ENCODE peak calls at places on chromosomes 3 and 15, in ten cellular contexts. One of them, this sample, is unnamed.

GRCh38 chr3:30583973-30584372 is 22.4 kb upstream of the TGFBR2 start:
- DNase-seq in CD8-positive, alpha-beta memory T cell: no peak
- DNase-seq in stimulated activated CD8-positive, alpha-beta memory T cell treated with anti-CD3 and anti-CD28 coated beads, Interleukin-4, amount 100 ng/mL, for 48 hours: no peak
- DNase-seq in neural crest cell: no peak
- DNase-seq in NCI-H1930: no peak
- DNase-seq in brain microvascular endothelial cell: no peak
- DNase-seq in activated T-cell treated with anti-CD3 and anti-CD28 coated beads, Interleukin-2, amount 50 U/mL, for 72 hours: no peak
- DNase-seq in T-helper 1 cell: no peak
- DNase-seq in left ventricle myocardium inferior: no peak
- DNase-seq in T1000: no peak
- DNase-seq in this sample: no peak

GRCh38 chr15:100284701-100285100 is 57.1 kb downstream of the ADAMTS17 start:
- DNase-seq in CD8-positive, alpha-beta memory T cell: no peak
- DNase-seq in stimulated activated CD8-positive, alpha-beta memory T cell treated with anti-CD3 and anti-CD28 coated beads, Interleukin-4, amount 100 ng/mL, for 48 hours: no peak
- DNase-seq in neural crest cell: no peak
- DNase-seq in NCI-H1930: no peak
- DNase-seq in brain microvascular endothelial cell: no peak
- DNase-seq in activated T-cell treated with anti-CD3 and anti-CD28 coated beads, Interleukin-2, amount 50 U/mL, for 72 hours: no peak
- DNase-seq in T-helper 1 cell: no peak
- DNase-seq in left ventricle myocardium inferior: peak
- DNase-seq in T1000: no peak
- DNase-seq in this sample: no peak

GRCh38 chr3:39752019-39752637 is 57.3 kb upstream of the MYRIP start:
- DNase-seq in CD8-positive, alpha-beta memory T cell: no peak
- DNase-seq in stimulated activated CD8-positive, alpha-beta memory T cell treated with anti-CD3 and anti-CD28 coated beads, Interleukin-4, amount 100 ng/mL, for 48 hours: no peak
- DNase-seq in neural crest cell: no peak
- DNase-seq in NCI-H1930: no peak
- DNase-seq in brain microvascular endothelial cell: no peak
- DNase-seq in activated T-cell treated with anti-CD3 and anti-CD28 coated beads, Interleukin-2, amount 50 U/mL, for 72 hours: no peak
- DNase-seq in T-helper 1 cell: no peak
- DNase-seq in left ventricle myocardium inferior: no peak
- DNase-seq in T1000: no peak
- DNase-seq in this sample: no peak

GRCh38 chr3:31285808-31286486 is 246.8 kb upstream of the STT3B start:
- DNase-seq in CD8-positive, alpha-beta memory T cell: no peak
- DNase-seq in stimulated activated CD8-positive, alpha-beta memory T cell treated with anti-CD3 and anti-CD28 coated beads, Interleukin-4, amount 100 ng/mL, for 48 hours: no peak
- DNase-seq in neural crest cell: no peak
- DNase-seq in NCI-H1930: no peak
- DNase-seq in brain microvascular endothelial cell: no peak
- DNase-seq in activated T-cell treated with anti-CD3 and anti-CD28 coated beads, Interleukin-2, amount 50 U/mL, for 72 hours: no peak
- DNase-seq in T-helper 1 cell: no peak
- DNase-seq in left ventricle myocardium inferior: no peak
- DNase-seq in T1000: no peak
- DNase-seq in this sample: no peak

GRCh38 chr3:166123576-166123975 is 286.4 kb upstream of the BCHE start:
- DNase-seq in CD8-positive, alpha-beta memory T cell: no peak
- DNase-seq in stimulated activated CD8-positive, alpha-beta memory T cell treated with anti-CD3 and anti-CD28 coated beads, Interleukin-4, amount 100 ng/mL, for 48 hours: no peak
- DNase-seq in neural crest cell: no peak
- DNase-seq in NCI-H1930: no peak
- DNase-seq in brain microvascular endothelial cell: no peak
- DNase-seq in activated T-cell treated with anti-CD3 and anti-CD28 coated beads, Interleukin-2, amount 50 U/mL, for 72 hours: no peak
- DNase-seq in T-helper 1 cell: no peak
- DNase-seq in left ventricle myocardium inferior: no peak
- DNase-seq in T1000: no peak
- DNase-seq in this sample: no peak

GRCh38 chr3:73623316-73623715 is 1.4 kb downstream of the PDZRN3 start:
- DNase-seq in CD8-positive, alpha-beta memory T cell: no peak
- DNase-seq in stimulated activated CD8-positive, alpha-beta memory T cell treated with anti-CD3 and anti-CD28 coated beads, Interleukin-4, amount 100 ng/mL, for 48 hours: no peak
- DNase-seq in neural crest cell: no peak
- DNase-seq in NCI-H1930: no peak
- DNase-seq in brain microvascular endothelial cell: no peak
- DNase-seq in activated T-cell treated with anti-CD3 and anti-CD28 coated beads, Interleukin-2, amount 50 U/mL, for 72 hours: no peak
- DNase-seq in T-helper 1 cell: no peak
- DNase-seq in left ventricle myocardium inferior: peak
- DNase-seq in T1000: no peak
- DNase-seq in this sample: no peak

GRCh38 chr15:92958105-92958504 is 58.0 kb downstream of the CHD2 start:
- DNase-seq in CD8-positive, alpha-beta memory T cell: peak
- DNase-seq in stimulated activated CD8-positive, alpha-beta memory T cell treated with anti-CD3 and anti-CD28 coated beads, Interleukin-4, amount 100 ng/mL, for 48 hours: peak
- DNase-seq in neural crest cell: no peak
- DNase-seq in NCI-H1930: peak
- DNase-seq in brain microvascular endothelial cell: peak
- DNase-seq in activated T-cell treated with anti-CD3 and anti-CD28 coated beads, Interleukin-2, amount 50 U/mL, for 72 hours: peak
- DNase-seq in T-helper 1 cell: no peak
- DNase-seq in left ventricle myocardium inferior: no peak
- DNase-seq in T1000: no peak
- DNase-seq in this sample: no peak

GRCh38 chr15:43102181-43102580 is 3.7 kb downstream of the UBR1 start:
- DNase-seq in CD8-positive, alpha-beta memory T cell: no peak
- DNase-seq in stimulated activated CD8-positive, alpha-beta memory T cell treated with anti-CD3 and anti-CD28 coated beads, Interleukin-4, amount 100 ng/mL, for 48 hours: no peak
- DNase-seq in neural crest cell: no peak
- DNase-seq in NCI-H1930: no peak
- DNase-seq in brain microvascular endothelial cell: no peak
- DNase-seq in activated T-cell treated with anti-CD3 and anti-CD28 coated beads, Interleukin-2, amount 50 U/mL, for 72 hours: no peak
- DNase-seq in T-helper 1 cell: no peak
- DNase-seq in left ventricle myocardium inferior: no peak
- DNase-seq in T1000: no peak
- DNase-seq in this sample: no peak

GRCh38 chr15:74382004-74382816 is 14.8 kb upstream of the CYP11A1 start:
- DNase-seq in CD8-positive, alpha-beta memory T cell: peak
- DNase-seq in stimulated activated CD8-positive, alpha-beta memory T cell treated with anti-CD3 and anti-CD28 coated beads, Interleukin-4, amount 100 ng/mL, for 48 hours: peak
- DNase-seq in neural crest cell: peak
- DNase-seq in NCI-H1930: peak
- DNase-seq in brain microvascular endothelial cell: peak
- DNase-seq in activated T-cell treated with anti-CD3 and anti-CD28 coated beads, Interleukin-2, amount 50 U/mL, for 72 hours: peak
- DNase-seq in T-helper 1 cell: peak
- DNase-seq in left ventricle myocardium inferior: peak
- DNase-seq in T1000: peak
- DNase-seq in this sample: peak

GRCh38 chr15:88654430-88655102 is 15.8 kb downstream of the ISG20 start:
- DNase-seq in CD8-positive, alpha-beta memory T cell: no peak
- DNase-seq in stimulated activated CD8-positive, alpha-beta memory T cell treated with anti-CD3 and anti-CD28 coated beads, Interleukin-4, amount 100 ng/mL, for 48 hours: no peak
- DNase-seq in neural crest cell: no peak
- DNase-seq in NCI-H1930: no peak
- DNase-seq in brain microvascular endothelial cell: no peak
- DNase-seq in activated T-cell treated with anti-CD3 and anti-CD28 coated beads, Interleukin-2, amount 50 U/mL, for 72 hours: no peak
- DNase-seq in T-helper 1 cell: no peak
- DNase-seq in left ventricle myocardium inferior: no peak
- DNase-seq in T1000: no peak
- DNase-seq in this sample: no peak

GRCh38 chr3:32973982-32974381 is 22.5 kb downstream of the CCR4 start:
- DNase-seq in CD8-positive, alpha-beta memory T cell: no peak
- DNase-seq in stimulated activated CD8-positive, alpha-beta memory T cell treated with anti-CD3 and anti-CD28 coated beads, Interleukin-4, amount 100 ng/mL, for 48 hours: peak
- DNase-seq in neural crest cell: no peak
- DNase-seq in NCI-H1930: no peak
- DNase-seq in brain microvascular endothelial cell: peak
- DNase-seq in activated T-cell treated with anti-CD3 and anti-CD28 coated beads, Interleukin-2, amount 50 U/mL, for 72 hours: peak
- DNase-seq in T-helper 1 cell: no peak
- DNase-seq in left ventricle myocardium inferior: no peak
- DNase-seq in T1000: no peak
- DNase-seq in this sample: no peak

GRCh38 chr3:12447075-12447474 is 37.2 kb upstream of the TSEN2 start:
- DNase-seq in CD8-positive, alpha-beta memory T cell: no peak
- DNase-seq in stimulated activated CD8-positive, alpha-beta memory T cell treated with anti-CD3 and anti-CD28 coated beads, Interleukin-4, amount 100 ng/mL, for 48 hours: no peak
- DNase-seq in neural crest cell: no peak
- DNase-seq in NCI-H1930: no peak
- DNase-seq in brain microvascular endothelial cell: no peak
- DNase-seq in activated T-cell treated with anti-CD3 and anti-CD28 coated beads, Interleukin-2, amount 50 U/mL, for 72 hours: no peak
- DNase-seq in T-helper 1 cell: no peak
- DNase-seq in left ventricle myocardium inferior: no peak
- DNase-seq in T1000: no peak
- DNase-seq in this sample: no peak

GRCh38 chr3:36543276-36543997 is 163.1 kb downstream of the STAC start:
- DNase-seq in CD8-positive, alpha-beta memory T cell: no peak
- DNase-seq in stimulated activated CD8-positive, alpha-beta memory T cell treated with anti-CD3 and anti-CD28 coated beads, Interleukin-4, amount 100 ng/mL, for 48 hours: no peak
- DNase-seq in neural crest cell: no peak
- DNase-seq in NCI-H1930: no peak
- DNase-seq in brain microvascular endothelial cell: no peak
- DNase-seq in activated T-cell treated with anti-CD3 and anti-CD28 coated beads, Interleukin-2, amount 50 U/mL, for 72 hours: no peak
- DNase-seq in T-helper 1 cell: no peak
- DNase-seq in left ventricle myocardium inferior: no peak
- DNase-seq in T1000: no peak
- DNase-seq in this sample: peak

GRCh38 chr15:29456255-29456654 is 186.6 kb upstream of the NSMCE3 start:
- DNase-seq in CD8-positive, alpha-beta memory T cell: no peak
- DNase-seq in stimulated activated CD8-positive, alpha-beta memory T cell treated with anti-CD3 and anti-CD28 coated beads, Interleukin-4, amount 100 ng/mL, for 48 hours: no peak
- DNase-seq in neural crest cell: no peak
- DNase-seq in NCI-H1930: no peak
- DNase-seq in brain microvascular endothelial cell: no peak
- DNase-seq in activated T-cell treated with anti-CD3 and anti-CD28 coated beads, Interleukin-2, amount 50 U/mL, for 72 hours: no peak
- DNase-seq in T-helper 1 cell: no peak
- DNase-seq in left ventricle myocardium inferior: no peak
- DNase-seq in T1000: no peak
- DNase-seq in this sample: no peak

GRCh38 chr3:13119471-13120220 is 46.4 kb upstream of the IQSEC1 start:
- DNase-seq in CD8-positive, alpha-beta memory T cell: no peak
- DNase-seq in stimulated activated CD8-positive, alpha-beta memory T cell treated with anti-CD3 and anti-CD28 coated beads, Interleukin-4, amount 100 ng/mL, for 48 hours: no peak
- DNase-seq in neural crest cell: no peak
- DNase-seq in NCI-H1930: no peak
- DNase-seq in brain microvascular endothelial cell: no peak
- DNase-seq in activated T-cell treated with anti-CD3 and anti-CD28 coated beads, Interleukin-2, amount 50 U/mL, for 72 hours: no peak
- DNase-seq in T-helper 1 cell: no peak
- DNase-seq in left ventricle myocardium inferior: no peak
- DNase-seq in T1000: no peak
- DNase-seq in this sample: no peak

GRCh38 chr3:162777118-162777517 is 1280.5 kb downstream of the OTOL1 start:
- DNase-seq in CD8-positive, alpha-beta memory T cell: no peak
- DNase-seq in stimulated activated CD8-positive, alpha-beta memory T cell treated with anti-CD3 and anti-CD28 coated beads, Interleukin-4, amount 100 ng/mL, for 48 hours: no peak
- DNase-seq in neural crest cell: no peak
- DNase-seq in NCI-H1930: no peak
- DNase-seq in brain microvascular endothelial cell: no peak
- DNase-seq in activated T-cell treated with anti-CD3 and anti-CD28 coated beads, Interleukin-2, amount 50 U/mL, for 72 hours: no peak
- DNase-seq in T-helper 1 cell: no peak
- DNase-seq in left ventricle myocardium inferior: no peak
- DNase-seq in T1000: no peak
- DNase-seq in this sample: no peak

GRCh38 chr3:194279701-194280360 is 71.3 kb downstream of the CPN2 start:
- DNase-seq in CD8-positive, alpha-beta memory T cell: no peak
- DNase-seq in stimulated activated CD8-positive, alpha-beta memory T cell treated with anti-CD3 and anti-CD28 coated beads, Interleukin-4, amount 100 ng/mL, for 48 hours: no peak
- DNase-seq in neural crest cell: no peak
- DNase-seq in NCI-H1930: no peak
- DNase-seq in brain microvascular endothelial cell: no peak
- DNase-seq in activated T-cell treated with anti-CD3 and anti-CD28 coated beads, Interleukin-2, amount 50 U/mL, for 72 hours: no peak
- DNase-seq in T-helper 1 cell: no peak
- DNase-seq in left ventricle myocardium inferior: no peak
- DNase-seq in T1000: no peak
- DNase-seq in this sample: no peak

GRCh38 chr3:46496745-46497555 is 826 bp upstream of the RTP3 start:
- DNase-seq in CD8-positive, alpha-beta memory T cell: peak
- DNase-seq in stimulated activated CD8-positive, alpha-beta memory T cell treated with anti-CD3 and anti-CD28 coated beads, Interleukin-4, amount 100 ng/mL, for 48 hours: peak
- DNase-seq in neural crest cell: no peak
- DNase-seq in NCI-H1930: no peak
- DNase-seq in brain microvascular endothelial cell: no peak
- DNase-seq in activated T-cell treated with anti-CD3 and anti-CD28 coated beads, Interleukin-2, amount 50 U/mL, for 72 hours: peak
- DNase-seq in T-helper 1 cell: no peak
- DNase-seq in left ventricle myocardium inferior: no peak
- DNase-seq in T1000: no peak
- DNase-seq in this sample: no peak

GRCh38 chr3:37996785-37997301 is 6.3 kb downstream of the VILL start:
- DNase-seq in CD8-positive, alpha-beta memory T cell: peak
- DNase-seq in stimulated activated CD8-positive, alpha-beta memory T cell treated with anti-CD3 and anti-CD28 coated beads, Interleukin-4, amount 100 ng/mL, for 48 hours: peak
- DNase-seq in neural crest cell: peak
- DNase-seq in NCI-H1930: peak
- DNase-seq in brain microvascular endothelial cell: peak
- DNase-seq in activated T-cell treated with anti-CD3 and anti-CD28 coated beads, Interleukin-2, amount 50 U/mL, for 72 hours: peak
- DNase-seq in T-helper 1 cell: peak
- DNase-seq in left ventricle myocardium inferior: peak
- DNase-seq in T1000: peak
- DNase-seq in this sample: peak

GRCh38 chr3:187678869-187679268 is 8.7 kb upstream of the SST start:
- DNase-seq in CD8-positive, alpha-beta memory T cell: no peak
- DNase-seq in stimulated activated CD8-positive, alpha-beta memory T cell treated with anti-CD3 and anti-CD28 coated beads, Interleukin-4, amount 100 ng/mL, for 48 hours: peak
- DNase-seq in neural crest cell: peak
- DNase-seq in NCI-H1930: peak
- DNase-seq in brain microvascular endothelial cell: peak
- DNase-seq in activated T-cell treated with anti-CD3 and anti-CD28 coated beads, Interleukin-2, amount 50 U/mL, for 72 hours: peak
- DNase-seq in T-helper 1 cell: no peak
- DNase-seq in left ventricle myocardium inferior: no peak
- DNase-seq in T1000: peak
- DNase-seq in this sample: peak

GRCh38 chr15:85381850-85382751 is 1.7 kb downstream of the AKAP13 start:
- DNase-seq in CD8-positive, alpha-beta memory T cell: no peak
- DNase-seq in stimulated activated CD8-positive, alpha-beta memory T cell treated with anti-CD3 and anti-CD28 coated beads, Interleukin-4, amount 100 ng/mL, for 48 hours: no peak
- DNase-seq in neural crest cell: no peak
- DNase-seq in NCI-H1930: no peak
- DNase-seq in brain microvascular endothelial cell: no peak
- DNase-seq in activated T-cell treated with anti-CD3 and anti-CD28 coated beads, Interleukin-2, amount 50 U/mL, for 72 hours: no peak
- DNase-seq in T-helper 1 cell: no peak
- DNase-seq in left ventricle myocardium inferior: no peak
- DNase-seq in T1000: no peak
- DNase-seq in this sample: no peak

GRCh38 chr3:189232790-189233189 is 61.0 kb downstream of the TPRG1 start:
- DNase-seq in CD8-positive, alpha-beta memory T cell: no peak
- DNase-seq in stimulated activated CD8-positive, alpha-beta memory T cell treated with anti-CD3 and anti-CD28 coated beads, Interleukin-4, amount 100 ng/mL, for 48 hours: no peak
- DNase-seq in neural crest cell: no peak
- DNase-seq in NCI-H1930: no peak
- DNase-seq in brain microvascular endothelial cell: no peak
- DNase-seq in activated T-cell treated with anti-CD3 and anti-CD28 coated beads, Interleukin-2, amount 50 U/mL, for 72 hours: no peak
- DNase-seq in T-helper 1 cell: no peak
- DNase-seq in left ventricle myocardium inferior: no peak
- DNase-seq in T1000: no peak
- DNase-seq in this sample: peak

GRCh38 chr15:33211409-33211808 is 16.9 kb upstream of the FMN1 start:
- DNase-seq in CD8-positive, alpha-beta memory T cell: no peak
- DNase-seq in stimulated activated CD8-positive, alpha-beta memory T cell treated with anti-CD3 and anti-CD28 coated beads, Interleukin-4, amount 100 ng/mL, for 48 hours: no peak
- DNase-seq in neural crest cell: no peak
- DNase-seq in NCI-H1930: peak
- DNase-seq in brain microvascular endothelial cell: no peak
- DNase-seq in activated T-cell treated with anti-CD3 and anti-CD28 coated beads, Interleukin-2, amount 50 U/mL, for 72 hours: no peak
- DNase-seq in T-helper 1 cell: no peak
- DNase-seq in left ventricle myocardium inferior: no peak
- DNase-seq in T1000: no peak
- DNase-seq in this sample: no peak

GRCh38 chr3:57555316-57555715 is 758 bp upstream of the PDE12 start:
- DNase-seq in CD8-positive, alpha-beta memory T cell: no peak
- DNase-seq in stimulated activated CD8-positive, alpha-beta memory T cell treated with anti-CD3 and anti-CD28 coated beads, Interleukin-4, amount 100 ng/mL, for 48 hours: no peak
- DNase-seq in neural crest cell: no peak
- DNase-seq in NCI-H1930: no peak
- DNase-seq in brain microvascular endothelial cell: no peak
- DNase-seq in activated T-cell treated with anti-CD3 and anti-CD28 coated beads, Interleukin-2, amount 50 U/mL, for 72 hours: no peak
- DNase-seq in T-helper 1 cell: no peak
- DNase-seq in left ventricle myocardium inferior: no peak
- DNase-seq in T1000: no peak
- DNase-seq in this sample: no peak

GRCh38 chr15:40398413-40398873 is 7.2 kb upstream of the IVD start:
- DNase-seq in CD8-positive, alpha-beta memory T cell: no peak
- DNase-seq in stimulated activated CD8-positive, alpha-beta memory T cell treated with anti-CD3 and anti-CD28 coated beads, Interleukin-4, amount 100 ng/mL, for 48 hours: no peak
- DNase-seq in neural crest cell: no peak
- DNase-seq in NCI-H1930: no peak
- DNase-seq in brain microvascular endothelial cell: no peak
- DNase-seq in activated T-cell treated with anti-CD3 and anti-CD28 coated beads, Interleukin-2, amount 50 U/mL, for 72 hours: no peak
- DNase-seq in T-helper 1 cell: no peak
- DNase-seq in left ventricle myocardium inferior: no peak
- DNase-seq in T1000: no peak
- DNase-seq in this sample: no peak

GRCh38 chr3:9398715-9399708 is 1.6 kb downstream of the SETD5 start:
- DNase-seq in CD8-positive, alpha-beta memory T cell: peak
- DNase-seq in stimulated activated CD8-positive, alpha-beta memory T cell treated with anti-CD3 and anti-CD28 coated beads, Interleukin-4, amount 100 ng/mL, for 48 hours: no peak
- DNase-seq in neural crest cell: no peak
- DNase-seq in NCI-H1930: no peak
- DNase-seq in brain microvascular endothelial cell: peak
- DNase-seq in activated T-cell treated with anti-CD3 and anti-CD28 coated beads, Interleukin-2, amount 50 U/mL, for 72 hours: peak
- DNase-seq in T-helper 1 cell: no peak
- DNase-seq in left ventricle myocardium inferior: no peak
- DNase-seq in T1000: no peak
- DNase-seq in this sample: peak

GRCh38 chr15:64653757-64654156 is 121.6 kb downstream of the RBPMS2 start:
- DNase-seq in CD8-positive, alpha-beta memory T cell: peak
- DNase-seq in stimulated activated CD8-positive, alpha-beta memory T cell treated with anti-CD3 and anti-CD28 coated beads, Interleukin-4, amount 100 ng/mL, for 48 hours: no peak
- DNase-seq in neural crest cell: no peak
- DNase-seq in NCI-H1930: no peak
- DNase-seq in brain microvascular endothelial cell: no peak
- DNase-seq in activated T-cell treated with anti-CD3 and anti-CD28 coated beads, Interleukin-2, amount 50 U/mL, for 72 hours: no peak
- DNase-seq in T-helper 1 cell: no peak
- DNase-seq in left ventricle myocardium inferior: no peak
- DNase-seq in T1000: no peak
- DNase-seq in this sample: no peak

GRCh38 chr3:71310595-71311319 is 272.8 kb downstream of the FOXP1 start:
- DNase-seq in CD8-positive, alpha-beta memory T cell: no peak
- DNase-seq in stimulated activated CD8-positive, alpha-beta memory T cell treated with anti-CD3 and anti-CD28 coated beads, Interleukin-4, amount 100 ng/mL, for 48 hours: no peak
- DNase-seq in neural crest cell: no peak
- DNase-seq in NCI-H1930: no peak
- DNase-seq in brain microvascular endothelial cell: peak
- DNase-seq in activated T-cell treated with anti-CD3 and anti-CD28 coated beads, Interleukin-2, amount 50 U/mL, for 72 hours: no peak
- DNase-seq in T-helper 1 cell: no peak
- DNase-seq in left ventricle myocardium inferior: peak
- DNase-seq in T1000: no peak
- DNase-seq in this sample: no peak